ENCODE peak calls at places on chromosomes 13 and 19, in six cellular contexts. F is lower lobe of right lung, I is sigmoid colon, Y is heart right ventricle, R is left ventricle myocardium inferior, D is SK-N-SH. G is an unnamed sample.
A peak's percentile ranks its signal among the peaks of the same experiment; 100 is the strongest.

GRCh38 chr19:40718774-40719391 is 2.0 kb downstream of the ITPKC start:
- DNase-seq in F (peak; percentile 91), I (peak; percentile 89), Y (peak; percentile 45), R (peak; percentile 52), D (no peak), G (peak; percentile 46)

GRCh38 chr13:25541434-25542123 is 169.8 kb downstream of the ATP8A2 start:
- DNase-seq in F (no peak), I (no peak), Y (no peak), R (no peak), D (no peak), G (no peak)

GRCh38 chr13:37138169-37138568 is 32.7 kb upstream of the CSNK1A1L start:
- DNase-seq in F (no peak), I (no peak), Y (no peak), R (no peak), D (no peak), G (no peak)

GRCh38 chr13:69595181-69595580 is 512.4 kb upstream of the ATXN8OS start:
- DNase-seq in F (no peak), I (no peak), Y (no peak), R (no peak), D (no peak), G (no peak)

GRCh38 chr19:58128041-58128685 is 22.4 kb downstream of the ZNF329 start:
- DNase-seq in F (no peak), I (no peak), Y (no peak), R (no peak), D (no peak), G (no peak)

GRCh38 chr13:52850396-52851152 is 2.1 kb upstream of the PCDH8 start:
- DNase-seq in F (peak; percentile 78), I (no peak), Y (peak; percentile 74), R (peak; percentile 72), D (peak; percentile 71), G (peak; percentile 93)

GRCh38 chr19:49739933-49740332 is 23.2 kb downstream of the TSKS start:
- DNase-seq in F (no peak), I (no peak), Y (no peak), R (no peak), D (no peak), G (no peak)

GRCh38 chr13:30113983-30114491 is 193.3 kb downstream of the KATNAL1 start:
- DNase-seq in F (no peak), I (no peak), Y (no peak), R (no peak), D (no peak), G (peak; percentile 76)

GRCh38 chr13:28486144-28486543 is 8.8 kb downstream of the FLT1 start:
- DNase-seq in F (no peak), I (no peak), Y (no peak), R (no peak), D (no peak), G (no peak)

GRCh38 chr13:111431241-111431640 is 110.8 kb downstream of the TEX29 start:
- DNase-seq in F (no peak), I (no peak), Y (no peak), R (no peak), D (no peak), G (no peak)

GRCh38 chr13:99506632-99507031 is 5.4 kb downstream of the TM9SF2 start:
- DNase-seq in F (no peak), I (no peak), Y (no peak), R (no peak), D (no peak), G (no peak)

GRCh38 chr13:59658736-59659330 is 504.9 kb downstream of the DIAPH3 start:
- DNase-seq in F (no peak), I (no peak), Y (no peak), R (no peak), D (no peak), G (no peak)

GRCh38 chr13:30371649-30372265 is 50.5 kb upstream of the UBE2L5 start:
- DNase-seq in F (no peak), I (no peak), Y (no peak), R (no peak), D (no peak), G (no peak)

GRCh38 chr13:112233716-112234115 is 142.4 kb upstream of the SPACA7 start:
- DNase-seq in F (no peak), I (no peak), Y (no peak), R (no peak), D (no peak), G (no peak)

GRCh38 chr13:49310251-49310650 is 62.5 kb downstream of the CDADC1 start:
- DNase-seq in F (no peak), I (no peak), Y (no peak), R (no peak), D (no peak), G (no peak)

GRCh38 chr13:40508767-40509342 is 157.6 kb downstream of the FOXO1 start:
- DNase-seq in F (no peak), I (no peak), Y (no peak), R (no peak), D (no peak), G (no peak)

GRCh38 chr13:32278456-32278855 is 36.7 kb downstream of the ZAR1L start:
- DNase-seq in F (no peak), I (no peak), Y (no peak), R (no peak), D (no peak), G (no peak)

GRCh38 chr13:28704919-28705318 is 13.9 kb downstream of the SLC46A3 start:
- DNase-seq in F (no peak), I (no peak), Y (no peak), R (no peak), D (no peak), G (no peak)

DNA sequence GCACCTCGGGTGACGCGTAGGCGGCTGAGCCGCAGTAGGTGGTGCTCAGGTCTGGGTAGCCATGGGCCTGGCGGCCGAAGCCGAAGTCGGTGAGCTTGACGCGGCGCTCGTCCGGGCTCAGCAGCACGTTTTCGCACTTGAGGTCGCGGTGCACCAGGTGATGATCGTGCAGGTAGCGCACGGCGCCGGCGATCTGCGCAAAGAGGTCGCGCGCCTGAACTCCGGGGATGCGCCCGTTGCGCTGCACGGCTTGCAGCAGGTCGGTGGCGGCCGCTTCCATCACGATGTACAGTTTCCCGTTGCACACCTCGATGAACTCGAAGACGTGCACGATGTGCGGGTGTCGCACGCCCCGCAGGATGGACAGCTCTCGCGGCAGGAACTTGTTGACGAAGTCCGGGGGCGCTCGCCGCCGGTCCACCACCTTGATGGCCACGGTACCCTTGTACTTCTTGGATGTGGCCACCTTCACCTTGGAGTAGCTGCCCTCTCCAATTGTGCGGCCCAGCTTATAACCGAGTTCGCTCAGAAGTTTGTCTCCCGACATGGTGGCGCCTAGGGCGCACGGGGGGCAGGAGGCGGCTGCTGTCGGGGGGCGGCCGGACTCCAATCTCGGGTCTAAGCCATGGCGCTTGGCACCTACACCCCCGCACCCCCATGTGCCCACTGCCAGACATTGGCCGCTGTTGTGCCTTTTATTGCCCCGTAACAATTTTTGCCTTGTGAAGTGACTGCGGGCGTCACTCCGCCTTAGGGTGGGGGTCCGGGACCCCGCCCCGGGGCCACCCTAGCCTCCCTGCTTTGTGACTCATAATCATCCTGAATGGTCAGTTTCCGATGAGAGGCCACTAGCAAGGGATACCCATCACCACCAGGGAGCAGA is at the start of gene TSSK6:
- DNase-seq in F (no peak), I (no peak), Y (no peak), R (no peak), D (no peak), G (no peak)
- TF ChIP-seq CTCF in F (no peak), I (no peak), Y (no peak), R (no peak), D (no peak), G (no peak)

GRCh38 chr13:109387438-109387837 is 398.9 kb downstream of the IRS2 start:
- DNase-seq in F (peak; percentile 54), I (no peak), Y (no peak), R (no peak), D (no peak), G (no peak)

GRCh38 chr13:109390391-109390790 is 396.0 kb downstream of the IRS2 start:
- DNase-seq in F (no peak), I (no peak), Y (no peak), R (no peak), D (no peak), G (no peak)

GRCh38 chr13:109389456-109389855 is 396.9 kb downstream of the IRS2 start:
- DNase-seq in F (no peak), I (no peak), Y (no peak), R (no peak), D (no peak), G (no peak)

GRCh38 chr13:109393045-109393444 is 393.3 kb downstream of the IRS2 start:
- DNase-seq in F (no peak), I (no peak), Y (no peak), R (no peak), D (no peak), G (no peak)

DNA sequence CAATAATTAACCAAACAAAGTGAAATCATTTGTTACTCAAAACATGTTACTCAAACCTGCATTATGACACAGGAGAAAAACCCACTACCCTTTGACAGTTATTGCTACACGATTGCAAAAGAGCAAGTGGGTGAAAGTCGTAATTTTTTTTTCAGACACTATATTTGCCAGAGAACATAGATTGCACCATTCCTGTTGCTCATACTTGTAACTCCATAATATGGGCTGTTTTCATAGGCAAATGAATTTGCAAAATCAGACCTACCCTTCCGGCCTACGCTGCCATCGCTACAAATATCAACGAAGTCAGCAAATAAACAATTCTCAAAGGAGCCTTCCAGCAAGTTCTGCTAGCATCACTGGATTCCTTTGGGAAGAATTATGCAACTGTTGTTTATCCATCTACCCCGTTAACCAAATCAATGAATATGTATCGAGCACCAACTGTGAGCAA is 396.5 kb downstream of the IRS2 start:
- DNase-seq in F (no peak), I (no peak), Y (no peak), R (no peak), D (no peak), G (no peak)
- H3K4me1 ChIP-seq in F (no peaks in the 10 kb centered on the region), I (no peaks in the 10 kb centered on the region), Y (no peaks in the 10 kb centered on the region), R (peaks cover 11% of the 10 kb centered on the region), D (no peaks in the 10 kb centered on the region), G (no peaks in the 10 kb centered on the region)

GRCh38 chr19:9531933-9532332 is 6.5 kb downstream of the ZNF426 start:
- DNase-seq in F (no peak), I (no peak), Y (no peak), R (no peak), D (no peak), G (no peak)

GRCh38 chr19:9523885-9524474 is 14.5 kb downstream of the ZNF426 start:
- DNase-seq in F (no peak), I (no peak), Y (no peak), R (no peak), D (no peak), G (no peak)

GRCh38 chr19:9528757-9529336 is 9.6 kb downstream of the ZNF426 start:
- DNase-seq in F (no peak), I (no peak), Y (no peak), R (no peak), D (no peak), G (no peak)
- H3K9me3 ChIP-seq in F (peaks cover 99% of the 10 kb centered on the region), I (peaks cover 75% of the 10 kb centered on the region), Y (peaks cover 5% of the 10 kb centered on the region), R (peaks cover 100% of the 10 kb centered on the region), D (peaks cover 52% of the 10 kb centered on the region), G (peaks cover 64% of the 10 kb centered on the region)

DNA sequence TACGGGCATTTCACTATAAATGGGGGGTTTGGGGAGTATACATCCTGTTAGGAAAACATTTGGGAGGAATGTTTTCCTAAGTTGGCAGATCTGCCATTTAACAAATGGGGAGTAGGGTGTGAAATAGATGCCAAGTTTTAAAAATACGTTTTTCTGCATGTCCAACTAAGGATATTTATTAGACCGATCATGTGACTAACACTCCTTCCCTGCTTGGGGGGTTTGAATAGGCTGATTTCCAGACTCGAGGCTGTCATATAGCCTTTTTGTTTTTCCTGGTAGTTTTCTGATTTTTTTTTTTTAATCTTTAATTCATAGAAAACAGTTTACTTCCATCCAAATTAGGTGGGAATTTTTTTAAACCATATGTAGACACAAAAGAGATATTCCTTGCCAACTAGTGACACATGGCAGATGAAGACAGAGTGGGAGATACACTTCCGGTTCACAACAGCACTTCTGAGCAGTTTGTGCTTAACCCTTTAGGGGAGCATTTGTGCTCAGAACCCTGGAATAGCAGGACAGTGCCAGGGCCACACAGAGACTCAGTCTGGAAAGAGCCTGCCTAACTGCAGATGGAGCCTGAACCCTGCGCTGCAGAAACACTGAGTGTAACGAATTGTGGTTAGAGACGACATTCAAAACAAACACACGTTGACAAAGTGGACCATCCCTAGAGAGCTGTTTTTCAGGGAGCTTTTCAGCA is 5.6 kb upstream of the GATAD2A start:
- DNase-seq in F (no peak), I (no peak), Y (no peak), R (no peak), D (peak; percentile 46), G (no peak)
- TF ChIP-seq CTCF in F (no peak), I (no peak), Y (no peak), R (no peak), D (no peak), G (no peak)